ENCODE peak calls at places on chromosomes 16 and 17, in nine cellular contexts. One of them, this sample, is unnamed.
A peak's percentile ranks its signal among the peaks of the same experiment; 100 is the strongest.

GRCh38 chr16:17177968-17178880 is 292.5 kb downstream of the XYLT1 start:
- DNase-seq in progenitor cell of endocrine pancreas: no peak
- DNase-seq in cardiac fibroblast: peak; percentile 6
- DNase-seq in sigmoid colon: no peak
- DNase-seq in osteocyte: no peak
- DNase-seq in ovary: no peak
- DNase-seq in SK-N-SH: no peak
- DNase-seq in brain microvascular endothelial cell: no peak
- DNase-seq in adrenal gland: no peak
- DNase-seq in this sample: no peak

GRCh38 chr17:5355416-5356129 is 63.9 kb downstream of the NUP88 start:
- DNase-seq in progenitor cell of endocrine pancreas: no peak
- DNase-seq in cardiac fibroblast: peak; percentile 29
- DNase-seq in sigmoid colon: no peak
- DNase-seq in osteocyte: no peak
- DNase-seq in ovary: no peak
- DNase-seq in SK-N-SH: no peak
- DNase-seq in brain microvascular endothelial cell: no peak
- DNase-seq in adrenal gland: no peak
- DNase-seq in this sample: no peak

GRCh38 chr16:66667944-66668343 is 28.6 kb downstream of the CMTM4 start:
- DNase-seq in progenitor cell of endocrine pancreas: no peak
- DNase-seq in cardiac fibroblast: no peak
- DNase-seq in sigmoid colon: no peak
- DNase-seq in osteocyte: no peak
- DNase-seq in ovary: no peak
- DNase-seq in SK-N-SH: no peak
- DNase-seq in brain microvascular endothelial cell: no peak
- DNase-seq in adrenal gland: no peak
- DNase-seq in this sample: no peak

GRCh38 chr16:86404678-86405077 is 105.6 kb upstream of the FOXF1 start:
- DNase-seq in progenitor cell of endocrine pancreas: no peak
- DNase-seq in cardiac fibroblast: no peak
- DNase-seq in sigmoid colon: no peak
- DNase-seq in osteocyte: no peak
- DNase-seq in ovary: no peak
- DNase-seq in SK-N-SH: no peak
- DNase-seq in brain microvascular endothelial cell: no peak
- DNase-seq in adrenal gland: no peak
- DNase-seq in this sample: no peak

GRCh38 chr17:83198366-83199341 is 119.2 kb downstream of the METRNL start:
- DNase-seq in progenitor cell of endocrine pancreas: no peak
- DNase-seq in cardiac fibroblast: no peak
- DNase-seq in sigmoid colon: peak; percentile 61
- DNase-seq in osteocyte: no peak
- DNase-seq in ovary: no peak
- DNase-seq in SK-N-SH: no peak
- DNase-seq in brain microvascular endothelial cell: no peak
- DNase-seq in adrenal gland: no peak
- DNase-seq in this sample: peak; percentile 14

GRCh38 chr16:70703041-70703834 is 17.4 kb upstream of the MTSS2 start:
- DNase-seq in progenitor cell of endocrine pancreas: no peak
- DNase-seq in cardiac fibroblast: peak; percentile 45
- DNase-seq in sigmoid colon: peak; percentile 94
- DNase-seq in osteocyte: peak; percentile 94
- DNase-seq in ovary: no peak
- DNase-seq in SK-N-SH: peak; percentile 88
- DNase-seq in brain microvascular endothelial cell: peak; percentile 71
- DNase-seq in adrenal gland: peak; percentile 97
- DNase-seq in this sample: no peak

GRCh38 chr16:12703935-12704334 is 99.8 kb downstream of the CPPED1 start:
- DNase-seq in progenitor cell of endocrine pancreas: no peak
- DNase-seq in cardiac fibroblast: no peak
- DNase-seq in sigmoid colon: no peak
- DNase-seq in osteocyte: no peak
- DNase-seq in ovary: no peak
- DNase-seq in SK-N-SH: no peak
- DNase-seq in brain microvascular endothelial cell: no peak
- DNase-seq in adrenal gland: no peak
- DNase-seq in this sample: no peak

GRCh38 chr16:11233727-11234376 is 22.2 kb downstream of the SOCS1 start:
- DNase-seq in progenitor cell of endocrine pancreas: no peak
- DNase-seq in cardiac fibroblast: no peak
- DNase-seq in sigmoid colon: no peak
- DNase-seq in osteocyte: no peak
- DNase-seq in ovary: no peak
- DNase-seq in SK-N-SH: no peak
- DNase-seq in brain microvascular endothelial cell: no peak
- DNase-seq in adrenal gland: no peak
- DNase-seq in this sample: no peak

GRCh38 chr17:28853295-28853694 is 1.5 kb upstream of the ERAL1 start:
- DNase-seq in progenitor cell of endocrine pancreas: no peak
- DNase-seq in cardiac fibroblast: no peak
- DNase-seq in sigmoid colon: no peak
- DNase-seq in osteocyte: no peak
- DNase-seq in ovary: no peak
- DNase-seq in SK-N-SH: no peak
- DNase-seq in brain microvascular endothelial cell: no peak
- DNase-seq in adrenal gland: no peak
- DNase-seq in this sample: no peak

GRCh38 chr17:28857848-28858360 is 3.1 kb downstream of the ERAL1 start:
- DNase-seq in progenitor cell of endocrine pancreas: no peak
- DNase-seq in cardiac fibroblast: no peak
- DNase-seq in sigmoid colon: no peak
- DNase-seq in osteocyte: no peak
- DNase-seq in ovary: no peak
- DNase-seq in SK-N-SH: no peak
- DNase-seq in brain microvascular endothelial cell: no peak
- DNase-seq in adrenal gland: no peak
- DNase-seq in this sample: no peak

GRCh38 chr17:28849281-28849680 is 5.5 kb upstream of the ERAL1 start:
- DNase-seq in progenitor cell of endocrine pancreas: no peak
- DNase-seq in cardiac fibroblast: no peak
- DNase-seq in sigmoid colon: no peak
- DNase-seq in osteocyte: no peak
- DNase-seq in ovary: no peak
- DNase-seq in SK-N-SH: peak; percentile 25
- DNase-seq in brain microvascular endothelial cell: no peak
- DNase-seq in adrenal gland: no peak
- DNase-seq in this sample: no peak

GRCh38 chr17:28860363-28860808 is 5.6 kb downstream of the ERAL1 start:
- DNase-seq in progenitor cell of endocrine pancreas: no peak
- DNase-seq in cardiac fibroblast: no peak
- DNase-seq in sigmoid colon: no peak
- DNase-seq in osteocyte: no peak
- DNase-seq in ovary: no peak
- DNase-seq in SK-N-SH: no peak
- DNase-seq in brain microvascular endothelial cell: no peak
- DNase-seq in adrenal gland: no peak
- DNase-seq in this sample: no peak

DNA sequence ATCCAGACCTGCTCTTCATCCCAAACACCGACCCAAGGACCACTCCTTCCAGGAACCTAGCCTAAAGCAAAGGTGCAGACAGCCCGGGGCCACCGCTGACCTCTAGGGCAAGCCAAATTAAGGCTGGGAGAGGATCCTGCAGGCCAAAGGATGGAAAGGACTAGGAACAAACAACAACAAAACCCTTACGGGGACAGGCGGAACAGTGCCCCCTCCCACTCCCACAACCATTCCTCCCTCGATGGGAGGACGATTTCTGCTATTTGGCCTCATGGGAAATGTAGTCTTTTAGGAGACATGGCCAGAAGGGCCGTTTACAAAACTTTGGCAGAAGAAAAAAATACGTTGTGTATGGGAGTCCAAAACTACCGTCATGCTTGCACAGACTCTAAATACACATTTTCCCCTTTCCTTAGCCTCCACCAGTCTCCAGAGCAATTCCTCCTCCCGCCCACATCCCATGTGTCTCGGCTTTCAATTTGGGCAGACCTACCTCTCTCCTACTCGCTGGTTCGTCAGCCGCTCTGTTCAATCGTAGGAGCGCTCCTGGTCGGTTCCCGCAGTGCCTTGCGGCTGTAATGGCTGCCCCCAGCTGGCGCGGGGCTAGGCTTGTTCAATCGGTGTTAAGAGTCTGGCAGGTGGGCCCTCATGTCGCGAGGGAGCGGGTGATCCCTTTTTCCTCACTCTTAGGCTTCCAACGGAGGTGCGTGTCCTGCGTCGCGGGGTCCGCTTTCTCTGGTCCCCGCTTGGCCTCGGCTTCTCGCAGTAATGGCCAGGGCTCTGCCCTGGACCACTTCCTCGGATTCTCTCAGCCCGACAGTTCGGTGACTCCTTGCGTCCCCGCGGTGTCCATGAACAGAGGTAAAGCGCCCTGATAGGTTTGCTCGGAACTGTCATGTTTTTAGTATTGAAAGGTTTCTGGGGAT is at the start of gene ERAL1:
- DNase-seq in progenitor cell of endocrine pancreas: peak; percentile 62
- DNase-seq in cardiac fibroblast: peak; percentile 87
- DNase-seq in sigmoid colon: peak; percentile 93
- DNase-seq in osteocyte: peak; percentile 92
- DNase-seq in ovary: peak; percentile 80
- DNase-seq in SK-N-SH: peak; percentile 88
- DNase-seq in brain microvascular endothelial cell: peak; percentile 84
- DNase-seq in adrenal gland: peak; percentile 86
- DNase-seq in this sample: peak; percentile 67
- TF ChIP-seq CTCF in progenitor cell of endocrine pancreas: peak; percentile 6
- TF ChIP-seq CTCF in cardiac fibroblast: no peak
- TF ChIP-seq CTCF in sigmoid colon: no peak
- TF ChIP-seq CTCF in osteocyte: no peak
- TF ChIP-seq CTCF in ovary: no peak
- TF ChIP-seq CTCF in SK-N-SH: no peak
- TF ChIP-seq CTCF in brain microvascular endothelial cell: peak; percentile 11
- TF ChIP-seq CTCF in adrenal gland: peak; percentile 1
- TF ChIP-seq CTCF in this sample: no peak

GRCh38 chr17:7987112-7987893 is 15.1 kb upstream of the GUCY2D start:
- DNase-seq in progenitor cell of endocrine pancreas: no peak
- DNase-seq in cardiac fibroblast: peak; percentile 29
- DNase-seq in sigmoid colon: peak; percentile 61
- DNase-seq in osteocyte: no peak
- DNase-seq in ovary: no peak
- DNase-seq in SK-N-SH: no peak
- DNase-seq in brain microvascular endothelial cell: no peak
- DNase-seq in adrenal gland: no peak
- DNase-seq in this sample: no peak

GRCh38 chr17:7977805-7978204 is 24.6 kb upstream of the GUCY2D start:
- DNase-seq in progenitor cell of endocrine pancreas: no peak
- DNase-seq in cardiac fibroblast: no peak
- DNase-seq in sigmoid colon: no peak
- DNase-seq in osteocyte: no peak
- DNase-seq in ovary: no peak
- DNase-seq in SK-N-SH: no peak
- DNase-seq in brain microvascular endothelial cell: no peak
- DNase-seq in adrenal gland: no peak
- DNase-seq in this sample: no peak

GRCh38 chr17:7984904-7985303 is 17.5 kb upstream of the GUCY2D start:
- DNase-seq in progenitor cell of endocrine pancreas: no peak
- DNase-seq in cardiac fibroblast: no peak
- DNase-seq in sigmoid colon: peak; percentile 15
- DNase-seq in osteocyte: no peak
- DNase-seq in ovary: no peak
- DNase-seq in SK-N-SH: no peak
- DNase-seq in brain microvascular endothelial cell: no peak
- DNase-seq in adrenal gland: no peak
- DNase-seq in this sample: no peak

GRCh38 chr17:7982171-7982570 is 20.2 kb upstream of the GUCY2D start:
- DNase-seq in progenitor cell of endocrine pancreas: no peak
- DNase-seq in cardiac fibroblast: peak; percentile 83
- DNase-seq in sigmoid colon: peak; percentile 12
- DNase-seq in osteocyte: peak; percentile 54
- DNase-seq in ovary: no peak
- DNase-seq in SK-N-SH: no peak
- DNase-seq in brain microvascular endothelial cell: peak; percentile 57
- DNase-seq in adrenal gland: no peak
- DNase-seq in this sample: no peak

DNA sequence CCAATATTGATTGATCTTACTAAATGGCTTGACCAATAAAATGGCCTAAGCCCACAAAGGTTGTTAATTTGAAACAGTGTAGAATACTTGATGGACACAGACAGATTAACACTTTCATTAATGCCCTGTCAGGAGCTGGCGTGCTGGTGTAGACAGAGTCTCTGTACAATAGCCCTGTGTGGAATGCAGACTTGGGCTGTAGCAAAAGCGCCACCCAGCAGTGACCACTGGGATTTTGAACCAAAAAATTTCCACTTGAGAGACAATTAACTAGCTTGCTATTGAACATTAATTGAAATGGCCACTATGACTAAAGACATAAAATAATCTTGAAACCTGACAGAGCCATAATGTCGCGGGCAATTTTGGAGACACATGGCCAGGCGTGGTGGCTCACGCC is 19.7 kb upstream of the GUCY2D start:
- DNase-seq in progenitor cell of endocrine pancreas: no peak
- DNase-seq in cardiac fibroblast: peak; percentile 44
- DNase-seq in sigmoid colon: peak; percentile 35
- DNase-seq in osteocyte: no peak
- DNase-seq in ovary: no peak
- DNase-seq in SK-N-SH: no peak
- DNase-seq in brain microvascular endothelial cell: peak; percentile 14
- DNase-seq in adrenal gland: no peak
- DNase-seq in this sample: no peak
- TF ChIP-seq CTCF in progenitor cell of endocrine pancreas: peak; percentile 11
- TF ChIP-seq CTCF in cardiac fibroblast: no peak
- TF ChIP-seq CTCF in sigmoid colon: no peak
- TF ChIP-seq CTCF in osteocyte: peak; percentile 20
- TF ChIP-seq CTCF in ovary: no peak
- TF ChIP-seq CTCF in SK-N-SH: peak; percentile 48
- TF ChIP-seq CTCF in brain microvascular endothelial cell: peak; percentile 26
- TF ChIP-seq CTCF in adrenal gland: no peak
- TF ChIP-seq CTCF in this sample: no peak

DNA sequence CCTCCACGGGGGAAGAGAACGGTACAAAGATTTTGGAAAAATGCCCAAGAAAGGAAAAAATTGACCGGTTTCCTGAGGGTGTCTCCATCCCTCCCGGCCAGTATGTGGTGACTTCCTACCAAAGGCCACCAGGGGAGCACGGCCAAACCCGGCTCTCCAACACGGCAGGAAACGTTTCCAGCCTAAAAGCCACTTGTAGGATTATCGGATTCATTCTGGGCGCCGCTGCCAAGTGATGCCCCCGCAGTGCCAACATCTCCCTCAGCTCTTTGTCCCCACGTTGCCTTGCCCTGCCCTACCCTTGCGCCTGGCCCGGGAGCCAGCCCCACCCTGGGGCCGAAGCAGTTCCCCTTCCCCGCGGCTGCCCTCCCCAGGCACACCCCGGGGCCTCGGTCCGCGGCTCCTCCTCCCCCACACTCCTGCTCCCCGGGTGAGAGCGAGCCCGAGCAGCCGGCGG is 713 bp downstream of the CRK start:
- DNase-seq in progenitor cell of endocrine pancreas: peak; percentile 22
- DNase-seq in cardiac fibroblast: peak; percentile 79
- DNase-seq in sigmoid colon: peak; percentile 89
- DNase-seq in osteocyte: no peak
- DNase-seq in ovary: peak; percentile 66
- DNase-seq in SK-N-SH: peak; percentile 85
- DNase-seq in brain microvascular endothelial cell: peak; percentile 70
- DNase-seq in adrenal gland: peak; percentile 85
- DNase-seq in this sample: peak; percentile 61
- TF ChIP-seq CTCF in progenitor cell of endocrine pancreas: peak; percentile 64
- TF ChIP-seq CTCF in cardiac fibroblast: peak; percentile 83
- TF ChIP-seq CTCF in sigmoid colon: peak; percentile 37
- TF ChIP-seq CTCF in osteocyte: peak; percentile 56
- TF ChIP-seq CTCF in ovary: peak; percentile 62
- TF ChIP-seq CTCF in SK-N-SH: peak; percentile 63
- TF ChIP-seq CTCF in brain microvascular endothelial cell: peak; percentile 83
- TF ChIP-seq CTCF in adrenal gland: peak; percentile 80
- TF ChIP-seq CTCF in this sample: no peak

GRCh38 chr16:31143036-31143888 is 6.6 kb downstream of the PRSS36 start:
- DNase-seq in progenitor cell of endocrine pancreas: no peak
- DNase-seq in cardiac fibroblast: no peak
- DNase-seq in sigmoid colon: peak; percentile 77
- DNase-seq in osteocyte: no peak
- DNase-seq in ovary: peak; percentile 50
- DNase-seq in SK-N-SH: peak; percentile 14
- DNase-seq in brain microvascular endothelial cell: no peak
- DNase-seq in adrenal gland: no peak
- DNase-seq in this sample: no peak
- TF ChIP-seq CTCF in progenitor cell of endocrine pancreas: no peak
- TF ChIP-seq CTCF in cardiac fibroblast: no peak
- TF ChIP-seq CTCF in sigmoid colon: no peak
- TF ChIP-seq CTCF in osteocyte: no peak
- TF ChIP-seq CTCF in ovary: no peak
- TF ChIP-seq CTCF in SK-N-SH: no peak
- TF ChIP-seq CTCF in brain microvascular endothelial cell: no peak
- TF ChIP-seq CTCF in adrenal gland: no peak
- TF ChIP-seq CTCF in this sample: no peak